ENCODE peak calls at places on chromosomes 1 and 21, in six cellular contexts. S is Panc1, W is SK-N-SH, Z is HCT116, Y is GM12878, I is K562. V is an unnamed sample.

GRCh38 chr1:23331713-23332112 is 12.4 kb downstream of the HNRNPR start:
- DNase-seq in S (no peak), W (no peak), Z (no peak), Y (no peak), I (no peak), V (no peak)

GRCh38 chr1:244545511-244545910 is 84.4 kb downstream of the CATSPERE start:
- DNase-seq in S (no peak), W (no peak), Z (no peak), Y (no peak), I (no peak), V (no peak)

GRCh38 chr1:242129103-242129502 is 130.2 kb upstream of the MAP1LC3C start:
- DNase-seq in S (no peak), W (peak), Z (peak), Y (no peak), I (peak), V (peak)

GRCh38 chr21:16193758-16194606 is 464.2 kb downstream of the USP25 start:
- DNase-seq in S (no peak), W (no peak), Z (no peak), Y (no peak), I (no peak), V (no peak)

GRCh38 chr1:189275786-189276185 is 1201.9 kb downstream of the BRINP3 start:
- DNase-seq in S (no peak), W (no peak), Z (no peak), Y (no peak), I (no peak), V (no peak)

GRCh38 chr1:245837741-245838140 is 669.3 kb downstream of the SMYD3 start:
- DNase-seq in S (no peak), W (no peak), Z (no peak), Y (no peak), I (no peak), V (no peak)

GRCh38 chr1:33039840-33040239 is 3.2 kb upstream of the AK2 start:
- DNase-seq in S (no peak), W (no peak), Z (no peak), Y (no peak), I (no peak), V (no peak)

GRCh38 chr1:184860535-184860934 is 105.9 kb upstream of the EDEM3 start:
- DNase-seq in S (no peak), W (no peak), Z (no peak), Y (no peak), I (no peak), V (no peak)

GRCh38 chr1:217153361-217153760 is 430.1 kb upstream of the ESRRG start:
- DNase-seq in S (no peak), W (no peak), Z (no peak), Y (no peak), I (no peak), V (no peak)

GRCh38 chr1:53507115-53507816 is 48.1 kb downstream of the DMRTB1 start:
- DNase-seq in S (no peak), W (no peak), Z (no peak), Y (no peak), I (no peak), V (no peak)

GRCh38 chr1:228988655-228989054 is 253.4 kb downstream of the RHOU start:
- DNase-seq in S (no peak), W (no peak), Z (no peak), Y (no peak), I (no peak), V (peak)

GRCh38 chr21:35035116-35035515 is 14.0 kb downstream of the RUNX1 start:
- DNase-seq in S (no peak), W (no peak), Z (no peak), Y (no peak), I (no peak), V (no peak)

GRCh38 chr1:165960881-165961280 is 133.5 kb downstream of the UCK2 start:
- DNase-seq in S (no peak), W (no peak), Z (no peak), Y (no peak), I (no peak), V (no peak)

GRCh38 chr1:154749078-154749760 is 120.9 kb downstream of the KCNN3 start:
- DNase-seq in S (no peak), W (no peak), Z (peak), Y (peak), I (no peak), V (no peak)

GRCh38 chr1:158700552-158700951 is at the start of gene OR6K2:
- DNase-seq in S (no peak), W (no peak), Z (no peak), Y (no peak), I (no peak), V (no peak)

GRCh38 chr1:15020943-15021745 is 132.4 kb upstream of the TMEM51 start:
- DNase-seq in S (no peak), W (no peak), Z (no peak), Y (no peak), I (no peak), V (peak)

GRCh38 chr1:237891266-237891665 is 544 bp upstream of the ZP4 start:
- DNase-seq in S (no peak), W (no peak), Z (no peak), Y (no peak), I (no peak), V (no peak)

GRCh38 chr1:45622891-45623394 is 911 bp downstream of the CCDC17 start:
- DNase-seq in S (no peak), W (peak), Z (no peak), Y (no peak), I (peak), V (no peak)

GRCh38 chr1:16442941-16443340 is 2.4 kb downstream of the NECAP2 start:
- DNase-seq in S (no peak), W (no peak), Z (no peak), Y (no peak), I (no peak), V (no peak)

GRCh38 chr1:39159224-39160036 is 45.1 kb upstream of the MACF1 start:
- DNase-seq in S (no peak), W (no peak), Z (peak), Y (no peak), I (no peak), V (peak)

GRCh38 chr1:192724670-192725069 is 84.2 kb upstream of the RGS2 start:
- DNase-seq in S (no peak), W (no peak), Z (no peak), Y (no peak), I (no peak), V (no peak)

GRCh38 chr1:36502616-36503015 is 19.9 kb upstream of the CSF3R start:
- DNase-seq in S (no peak), W (no peak), Z (no peak), Y (no peak), I (no peak), V (no peak)

GRCh38 chr1:69191280-69191679 is 376.4 kb upstream of the LRRC7 start:
- DNase-seq in S (no peak), W (no peak), Z (no peak), Y (no peak), I (no peak), V (no peak)

GRCh38 chr1:223683586-223684487 is 18.3 kb upstream of the CAPN8 start:
- DNase-seq in S (peak), W (peak), Z (no peak), Y (no peak), I (peak), V (no peak)

GRCh38 chr1:176567190-176567794 is 104.3 kb downstream of the PAPPA2 start:
- DNase-seq in S (no peak), W (no peak), Z (no peak), Y (no peak), I (no peak), V (no peak)

GRCh38 chr1:109509176-109510134 is at the start of gene AMIGO1:
- DNase-seq in S (no peak), W (peak), Z (no peak), Y (no peak), I (peak), V (no peak)

GRCh38 chr1:171110485-171111340 is 20.0 kb downstream of the FMO3 start:
- DNase-seq in S (no peak), W (no peak), Z (no peak), Y (no peak), I (no peak), V (no peak)

GRCh38 chr1:24795236-24795635 is 50.0 kb downstream of the CLIC4 start:
- DNase-seq in S (no peak), W (no peak), Z (no peak), Y (no peak), I (no peak), V (no peak)

GRCh38 chr1:235929216-235929615 is 62.5 kb upstream of the LYST start:
- DNase-seq in S (no peak), W (no peak), Z (no peak), Y (no peak), I (no peak), V (no peak)

GRCh38 chr1:1144122-1144842 is 28.4 kb upstream of the C1orf159 start:
- DNase-seq in S (no peak), W (no peak), Z (no peak), Y (no peak), I (no peak), V (no peak)

GRCh38 chr21:46622226-46622625 is 13.2 kb upstream of the PRMT2 start:
- DNase-seq in S (no peak), W (no peak), Z (no peak), Y (no peak), I (no peak), V (peak)

GRCh38 chr1:22625262-22625925 is 11.0 kb upstream of the C1QA start:
- DNase-seq in S (no peak), W (no peak), Z (no peak), Y (no peak), I (no peak), V (no peak)

GRCh38 chr1:31583995-31584868 is 7.9 kb downstream of the TINAGL1 start:
- DNase-seq in S (no peak), W (peak), Z (no peak), Y (no peak), I (peak), V (peak)

GRCh38 chr21:45177039-45177438 is 102.7 kb downstream of the ADARB1 start:
- DNase-seq in S (no peak), W (no peak), Z (no peak), Y (no peak), I (no peak), V (no peak)

GRCh38 chr1:47893412-47893811 is 103.8 kb downstream of the TRABD2B start:
- DNase-seq in S (no peak), W (no peak), Z (no peak), Y (no peak), I (no peak), V (no peak)
- TF ChIP-seq SIN3A in S (no peak), W (no peak), Z (no peak), Y (no peak), I (no peak), V (no peak)

DNA sequence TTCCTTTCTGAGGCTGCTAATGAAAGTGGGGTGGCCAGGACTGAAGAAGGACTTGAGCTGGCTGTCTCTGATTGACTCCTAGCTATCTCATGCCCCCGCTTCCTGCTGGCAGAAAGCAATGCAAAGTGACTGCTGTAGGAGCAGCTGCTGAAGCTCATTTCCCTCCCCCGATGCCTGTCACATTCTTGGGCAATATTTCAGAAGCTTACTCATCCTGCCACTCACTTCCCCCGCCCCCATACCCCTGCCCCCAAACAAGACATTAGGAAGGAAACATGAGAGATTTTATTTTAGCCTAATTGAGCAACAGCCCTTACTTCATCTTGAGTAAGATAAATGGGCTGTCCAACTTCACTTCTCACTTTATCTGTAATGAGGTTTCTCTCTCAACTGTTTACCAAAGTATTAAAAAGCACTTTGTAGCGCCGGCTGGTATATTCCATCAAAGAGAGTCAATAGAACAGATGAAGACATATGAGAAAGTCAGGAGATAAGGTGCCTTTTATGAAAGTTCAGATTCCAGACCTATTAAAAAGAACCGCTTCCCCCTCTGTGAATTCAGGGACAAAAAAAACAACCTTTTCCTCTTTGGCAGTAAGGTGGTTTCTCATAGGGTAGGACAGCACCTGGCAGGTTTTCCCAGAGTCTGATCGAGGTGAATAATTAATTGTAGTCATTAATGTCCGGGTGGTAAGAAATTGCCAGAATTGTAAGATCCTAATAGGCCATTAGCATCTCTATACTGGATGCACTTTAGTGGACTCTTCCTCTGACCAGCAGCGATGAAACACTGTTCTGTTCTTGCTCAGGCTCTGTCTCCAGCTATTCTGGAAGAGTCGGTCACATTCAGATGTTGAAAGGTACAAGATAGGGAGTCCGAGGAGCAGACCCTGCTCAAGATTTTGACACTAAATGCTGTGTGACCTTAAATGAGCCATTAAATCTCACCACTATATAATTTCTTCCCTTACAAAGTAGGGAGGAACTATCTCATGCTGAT is 70.2 kb downstream of the SH3GLB1 start:
- DNase-seq in S (peak), W (no peak), Z (peak), Y (peak), I (peak), V (peak)
- TF ChIP-seq SIN3A in S (no peak), W (peak), Z (peak), Y (no peak), I (no peak), V (no peak)

GRCh38 chr21:41804381-41804780 is 37.5 kb upstream of the RIPK4 start:
- DNase-seq in S (no peak), W (no peak), Z (no peak), Y (no peak), I (no peak), V (no peak)
- TF ChIP-seq SIN3A in S (no peak), W (no peak), Z (no peak), Y (no peak), I (no peak), V (no peak)

GRCh38 chr1:182084487-182085316 is 23.2 kb upstream of the ZNF648 start:
- DNase-seq in S (no peak), W (peak), Z (peak), Y (no peak), I (peak), V (peak)

GRCh38 chr1:182080040-182080439 is 18.5 kb upstream of the ZNF648 start:
- DNase-seq in S (no peak), W (no peak), Z (no peak), Y (no peak), I (no peak), V (no peak)

GRCh38 chr1:182085726-182086125 is 24.2 kb upstream of the ZNF648 start:
- DNase-seq in S (no peak), W (no peak), Z (no peak), Y (no peak), I (no peak), V (no peak)

GRCh38 chr1:182083851-182084486 is 22.5 kb upstream of the ZNF648 start:
- DNase-seq in S (no peak), W (no peak), Z (no peak), Y (no peak), I (no peak), V (no peak)

GRCh38 chr1:182080955-182081582 is 19.6 kb upstream of the ZNF648 start:
- DNase-seq in S (no peak), W (peak), Z (peak), Y (no peak), I (peak), V (peak)
- TF ChIP-seq SIN3A in S (no peak), W (no peak), Z (no peak), Y (no peak), I (no peak), V (no peak)

GRCh38 chr1:231926933-231927332 is 300.3 kb downstream of the DISC1 start:
- DNase-seq in S (no peak), W (no peak), Z (no peak), Y (no peak), I (no peak), V (no peak)

GRCh38 chr1:231931146-231931545 is 304.6 kb downstream of the DISC1 start:
- DNase-seq in S (no peak), W (no peak), Z (no peak), Y (no peak), I (no peak), V (no peak)

GRCh38 chr1:231930257-231930947 is 303.8 kb downstream of the DISC1 start:
- DNase-seq in S (no peak), W (peak), Z (no peak), Y (no peak), I (no peak), V (no peak)

GRCh38 chr1:231927431-231927830 is 300.8 kb downstream of the DISC1 start:
- DNase-seq in S (no peak), W (no peak), Z (no peak), Y (no peak), I (no peak), V (no peak)

DNA sequence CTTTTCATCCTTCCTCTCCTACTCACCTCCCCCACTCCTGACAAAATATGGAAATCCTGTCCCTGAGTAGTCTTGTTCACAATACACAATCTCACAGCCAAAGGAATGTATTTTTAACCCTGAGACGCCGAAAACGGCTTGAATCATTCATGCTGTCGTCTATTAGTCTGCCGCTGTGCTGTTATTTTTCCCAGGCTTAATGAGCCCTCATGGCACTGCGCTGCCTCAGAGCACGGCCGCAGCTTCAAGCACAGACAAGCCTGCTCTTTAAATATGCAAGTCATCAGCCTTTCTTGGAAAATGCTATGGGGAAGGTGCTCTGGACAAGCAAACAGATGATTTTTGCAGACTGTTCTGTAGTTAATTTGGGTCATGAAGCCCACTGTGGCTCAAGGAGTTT is 302.7 kb downstream of the DISC1 start:
- DNase-seq in S (no peak), W (no peak), Z (no peak), Y (no peak), I (no peak), V (no peak)
- TF ChIP-seq SIN3A in S (no peak), W (no peak), Z (no peak), Y (no peak), I (no peak), V (no peak)

DNA sequence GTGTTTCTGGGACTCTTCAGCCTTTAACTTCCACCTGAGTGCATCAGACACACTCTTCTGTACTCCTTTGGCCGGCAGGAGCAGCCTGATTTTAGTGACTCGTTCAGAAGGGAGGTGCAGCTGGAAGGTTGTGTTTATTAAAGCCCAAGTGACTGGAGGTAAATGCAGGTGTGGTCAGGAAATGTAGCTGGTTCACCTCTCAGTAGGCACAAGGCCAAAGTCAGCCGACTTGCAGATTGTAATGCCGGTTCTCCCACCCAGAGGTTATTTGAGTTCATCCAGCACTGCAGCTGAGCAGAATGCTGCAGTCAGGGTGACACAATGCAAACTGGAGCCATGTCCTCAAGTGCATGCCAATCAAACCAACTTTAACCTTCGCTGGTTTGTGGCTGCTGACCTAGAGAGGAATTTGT is 91.5 kb downstream of the SPATA46 start:
- DNase-seq in S (no peak), W (no peak), Z (no peak), Y (no peak), I (no peak), V (peak)
- TF ChIP-seq SIN3A in S (no peak), W (no peak), Z (no peak), Y (no peak), I (no peak), V (no peak)

GRCh38 chr1:6961289-6961688 is 176.0 kb downstream of the CAMTA1 start:
- DNase-seq in S (no peak), W (no peak), Z (no peak), Y (no peak), I (no peak), V (no peak)
- TF ChIP-seq SIN3A in S (no peak), W (no peak), Z (no peak), Y (no peak), I (no peak), V (no peak)

DNA sequence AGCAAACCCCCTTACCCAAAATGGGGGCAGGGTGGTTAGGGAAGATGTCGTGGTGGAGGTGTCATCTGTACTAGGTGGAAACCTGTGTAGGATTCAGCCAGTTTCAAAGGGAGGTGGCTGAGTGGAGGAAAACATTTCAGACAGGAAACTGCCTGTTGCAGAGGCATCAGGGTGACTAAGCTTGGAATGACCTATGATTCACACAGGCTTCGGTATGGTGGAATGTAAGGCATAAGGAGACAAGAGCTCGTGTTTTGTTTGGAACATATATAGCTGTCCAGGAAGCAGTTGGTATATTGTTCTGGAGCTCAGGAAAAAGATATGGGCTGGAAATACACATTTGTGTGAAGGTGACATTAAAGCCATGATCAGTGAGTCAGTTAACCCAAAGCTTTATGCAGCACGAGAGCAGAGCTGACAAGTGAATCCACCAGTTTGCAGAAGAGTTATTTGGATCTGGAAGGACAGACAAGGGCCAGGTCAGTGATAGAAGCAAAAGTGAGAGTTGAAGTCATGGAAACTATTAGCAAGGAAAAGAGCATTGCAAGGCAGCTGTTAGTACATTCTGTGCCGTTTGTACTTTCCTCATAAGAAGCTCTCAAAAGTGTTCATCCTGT is 12.2 kb downstream of the UTP25 start:
- DNase-seq in S (peak), W (no peak), Z (peak), Y (no peak), I (no peak), V (peak)
- TF ChIP-seq SIN3A in S (no peak), W (no peak), Z (peak), Y (no peak), I (no peak), V (no peak)

GRCh38 chr21:23401278-23401677 is 2206.0 kb downstream of the MRPL39 start:
- DNase-seq in S (peak), W (peak), Z (no peak), Y (no peak), I (no peak), V (no peak)
- TF ChIP-seq SIN3A in S (no peak), W (no peak), Z (no peak), Y (no peak), I (no peak), V (no peak)

GRCh38 chr1:65729308-65729707 is 63.4 kb upstream of the PDE4B start:
- DNase-seq in S (no peak), W (no peak), Z (no peak), Y (no peak), I (no peak), V (no peak)

GRCh38 chr1:65728504-65728903 is 64.2 kb upstream of the PDE4B start:
- DNase-seq in S (no peak), W (no peak), Z (no peak), Y (no peak), I (no peak), V (no peak)

GRCh38 chr1:65722461-65722860 is 70.2 kb upstream of the PDE4B start:
- DNase-seq in S (no peak), W (no peak), Z (no peak), Y (no peak), I (no peak), V (no peak)

GRCh38 chr1:65724151-65724550 is 68.5 kb upstream of the PDE4B start:
- DNase-seq in S (no peak), W (no peak), Z (no peak), Y (no peak), I (no peak), V (no peak)

GRCh38 chr1:65725064-65725463 is 67.6 kb upstream of the PDE4B start:
- DNase-seq in S (no peak), W (no peak), Z (no peak), Y (no peak), I (no peak), V (no peak)
- TF ChIP-seq SIN3A in S (no peak), W (no peak), Z (no peak), Y (no peak), I (no peak), V (no peak)